ENCODE peak calls at places on chromosomes 1 and 21, in ten cellular contexts. T, S, L, J, G, D, A, P, H and X are unnamed samples.

GRCh38 chr1:57188169-57188568 is 222.4 kb upstream of the C8B start:
- DNase-seq in J (no peak), A (no peak), L (no peak), T (no peak), P (peak), D (no peak), G (no peak), S (no peak), H (no peak), X (no peak)

GRCh38 chr21:33640697-33641338 is 723 bp downstream of the CRYZL1 start:
- DNase-seq in P (peak), H (peak), G (peak), A (peak), J (no peak), S (peak), T (no peak), L (no peak), D (no peak), X (peak)

GRCh38 chr1:53079251-53079650 is 17.2 kb downstream of the PODN start:
- DNase-seq in T (no peak), S (no peak), D (no peak), P (no peak), H (no peak), L (no peak), J (no peak), A (no peak), G (no peak), X (no peak)

GRCh38 chr1:44348046-44348628 is 6.9 kb downstream of the ERI3 start:
- DNase-seq in J (no peak), A (no peak), P (no peak), H (no peak), G (no peak), S (no peak), D (no peak), T (no peak), L (no peak), X (no peak)

GRCh38 chr1:23964790-23965740 is 5.4 kb downstream of the PNRC2 start:
- DNase-seq in L (no peak), S (no peak), P (no peak), D (no peak), H (no peak), J (no peak), G (no peak), A (peak), T (no peak), X (no peak)

GRCh38 chr1:92192246-92192645 is 25.5 kb upstream of the C1orf146 start:
- DNase-seq in J (no peak), P (no peak), S (no peak), H (no peak), D (no peak), G (no peak), L (no peak), A (no peak), T (no peak), X (no peak)

GRCh38 chr1:231684333-231685244 is 58.0 kb downstream of the DISC1 start:
- DNase-seq in T (no peak), P (no peak), D (no peak), J (no peak), G (no peak), S (peak), H (no peak), A (peak), L (no peak), X (peak)

GRCh38 chr1:169779970-169780369 is 14.7 kb downstream of the METTL18 start:
- DNase-seq in D (no peak), J (no peak), P (no peak), T (no peak), H (no peak), A (peak), L (no peak), G (no peak), S (no peak), X (no peak)

GRCh38 chr1:245717611-245718010 is 562.8 kb downstream of the KIF26B start:
- DNase-seq in G (no peak), S (no peak), T (no peak), D (no peak), J (no peak), P (no peak), L (no peak), H (no peak), A (no peak), X (no peak)